ENCODE peak calls at places on chromosome 4, in eight cellular contexts. One of them, this sample, is unnamed.

GRCh38 chr4:2295535-2296442 is 33.9 kb upstream of the MXD4 start:
- DNase-seq in tibial nerve: no peak
- DNase-seq in body of pancreas: no peak
- DNase-seq in H54: no peak
- DNase-seq in A549: no peak
- DNase-seq in stomach: no peak
- DNase-seq in GM12878: no peak
- DNase-seq in uterus: no peak
- DNase-seq in this sample: no peak

GRCh38 chr4:99755223-99755944 is 61.2 kb upstream of the DAPP1 start:
- DNase-seq in tibial nerve: no peak
- DNase-seq in body of pancreas: no peak
- DNase-seq in H54: no peak
- DNase-seq in A549: no peak
- DNase-seq in stomach: no peak
- DNase-seq in GM12878: no peak
- DNase-seq in uterus: no peak
- DNase-seq in this sample: no peak

GRCh38 chr4:158168606-158169005 is 4.2 kb downstream of the GASK1B start:
- DNase-seq in tibial nerve: no peak
- DNase-seq in body of pancreas: no peak
- DNase-seq in H54: no peak
- DNase-seq in A549: no peak
- DNase-seq in stomach: no peak
- DNase-seq in GM12878: no peak
- DNase-seq in uterus: no peak
- DNase-seq in this sample: no peak

GRCh38 chr4:62914758-62915157 is 1494.5 kb downstream of the TECRL start:
- DNase-seq in tibial nerve: no peak
- DNase-seq in body of pancreas: no peak
- DNase-seq in H54: no peak
- DNase-seq in A549: no peak
- DNase-seq in stomach: no peak
- DNase-seq in GM12878: no peak
- DNase-seq in uterus: no peak
- DNase-seq in this sample: no peak

GRCh38 chr4:138765442-138765841 is 250.1 kb upstream of the NOCT start:
- DNase-seq in tibial nerve: no peak
- DNase-seq in body of pancreas: no peak
- DNase-seq in H54: no peak
- DNase-seq in A549: no peak
- DNase-seq in stomach: no peak
- DNase-seq in GM12878: no peak
- DNase-seq in uterus: no peak
- DNase-seq in this sample: no peak

GRCh38 chr4:126533176-126533575 is 1099.6 kb upstream of the INTU start:
- DNase-seq in tibial nerve: no peak
- DNase-seq in body of pancreas: no peak
- DNase-seq in H54: no peak
- DNase-seq in A549: no peak
- DNase-seq in stomach: no peak
- DNase-seq in GM12878: no peak
- DNase-seq in uterus: no peak
- DNase-seq in this sample: no peak

GRCh38 chr4:169397762-169398161 is 127.0 kb upstream of the SH3RF1 start:
- DNase-seq in tibial nerve: no peak
- DNase-seq in body of pancreas: no peak
- DNase-seq in H54: no peak
- DNase-seq in A549: no peak
- DNase-seq in stomach: no peak
- DNase-seq in GM12878: no peak
- DNase-seq in uterus: no peak
- DNase-seq in this sample: no peak

GRCh38 chr4:20356565-20356964 is 104.9 kb downstream of the SLIT2 start:
- DNase-seq in tibial nerve: no peak
- DNase-seq in body of pancreas: peak; percentile 9
- DNase-seq in H54: no peak
- DNase-seq in A549: no peak
- DNase-seq in stomach: no peak
- DNase-seq in GM12878: no peak
- DNase-seq in uterus: no peak
- DNase-seq in this sample: no peak

GRCh38 chr4:36551697-36552214 is 270.3 kb downstream of the DTHD1 start:
- DNase-seq in tibial nerve: no peak
- DNase-seq in body of pancreas: no peak
- DNase-seq in H54: no peak
- DNase-seq in A549: no peak
- DNase-seq in stomach: no peak
- DNase-seq in GM12878: peak; percentile 69
- DNase-seq in uterus: no peak
- DNase-seq in this sample: no peak

GRCh38 chr4:113141901-113142346 is 92.5 kb downstream of the ANK2 start:
- DNase-seq in tibial nerve: no peak
- DNase-seq in body of pancreas: no peak
- DNase-seq in H54: peak; percentile 1
- DNase-seq in A549: peak; percentile 30
- DNase-seq in stomach: no peak
- DNase-seq in GM12878: no peak
- DNase-seq in uterus: no peak
- DNase-seq in this sample: no peak

GRCh38 chr4:86543560-86544312 is 50.4 kb upstream of the PTPN13 start:
- DNase-seq in tibial nerve: no peak
- DNase-seq in body of pancreas: no peak
- DNase-seq in H54: no peak
- DNase-seq in A549: no peak
- DNase-seq in stomach: no peak
- DNase-seq in GM12878: no peak
- DNase-seq in uterus: no peak
- DNase-seq in this sample: no peak

GRCh38 chr4:165991325-165992180 is 118.5 kb downstream of the TLL1 start:
- DNase-seq in tibial nerve: no peak
- DNase-seq in body of pancreas: no peak
- DNase-seq in H54: no peak
- DNase-seq in A549: no peak
- DNase-seq in stomach: no peak
- DNase-seq in GM12878: no peak
- DNase-seq in uterus: no peak
- DNase-seq in this sample: no peak

GRCh38 chr4:83548151-83548905 is 12.4 kb downstream of the GPAT3 start:
- DNase-seq in tibial nerve: peak; percentile 26
- DNase-seq in body of pancreas: peak; percentile 80
- DNase-seq in H54: peak; percentile 37
- DNase-seq in A549: peak; percentile 96
- DNase-seq in stomach: peak; percentile 83
- DNase-seq in GM12878: peak; percentile 83
- DNase-seq in uterus: peak; percentile 17
- DNase-seq in this sample: peak; percentile 86

GRCh38 chr4:78551420-78552351 is at the start of gene ANXA3:
- DNase-seq in tibial nerve: no peak
- DNase-seq in body of pancreas: peak; percentile 61
- DNase-seq in H54: no peak
- DNase-seq in A549: no peak
- DNase-seq in stomach: peak; percentile 74
- DNase-seq in GM12878: no peak
- DNase-seq in uterus: no peak
- DNase-seq in this sample: peak; percentile 77

GRCh38 chr4:158799013-158799770 is 30.4 kb downstream of the FNIP2 start:
- DNase-seq in tibial nerve: no peak
- DNase-seq in body of pancreas: no peak
- DNase-seq in H54: no peak
- DNase-seq in A549: no peak
- DNase-seq in stomach: no peak
- DNase-seq in GM12878: no peak
- DNase-seq in uterus: no peak
- DNase-seq in this sample: no peak

GRCh38 chr4:67762091-67762490 is 7.9 kb upstream of the GNRHR start:
- DNase-seq in tibial nerve: no peak
- DNase-seq in body of pancreas: no peak
- DNase-seq in H54: no peak
- DNase-seq in A549: no peak
- DNase-seq in stomach: no peak
- DNase-seq in GM12878: peak; percentile 45
- DNase-seq in uterus: no peak
- DNase-seq in this sample: no peak

GRCh38 chr4:72974694-72975487 is 94.6 kb downstream of the COX18 start:
- DNase-seq in tibial nerve: no peak
- DNase-seq in body of pancreas: no peak
- DNase-seq in H54: no peak
- DNase-seq in A549: peak; percentile 55
- DNase-seq in stomach: no peak
- DNase-seq in GM12878: no peak
- DNase-seq in uterus: no peak
- DNase-seq in this sample: no peak

GRCh38 chr4:99712099-99712498 is 54.5 kb upstream of the C4orf54 start:
- DNase-seq in tibial nerve: no peak
- DNase-seq in body of pancreas: peak; percentile 44
- DNase-seq in H54: no peak
- DNase-seq in A549: no peak
- DNase-seq in stomach: no peak
- DNase-seq in GM12878: no peak
- DNase-seq in uterus: no peak
- DNase-seq in this sample: no peak

GRCh38 chr4:25628441-25628840 is 27.2 kb upstream of the SLC34A2 start:
- DNase-seq in tibial nerve: no peak
- DNase-seq in body of pancreas: no peak
- DNase-seq in H54: no peak
- DNase-seq in A549: no peak
- DNase-seq in stomach: no peak
- DNase-seq in GM12878: no peak
- DNase-seq in uterus: no peak
- DNase-seq in this sample: no peak

GRCh38 chr4:69321153-69321729 is 41.0 kb downstream of the UGT2B28 start:
- DNase-seq in tibial nerve: no peak
- DNase-seq in body of pancreas: peak; percentile 91
- DNase-seq in H54: no peak
- DNase-seq in A549: no peak
- DNase-seq in stomach: peak; percentile 85
- DNase-seq in GM12878: no peak
- DNase-seq in uterus: no peak
- DNase-seq in this sample: no peak

GRCh38 chr4:167688660-167689142 is 403.6 kb upstream of the ANXA10 start:
- DNase-seq in tibial nerve: no peak
- DNase-seq in body of pancreas: no peak
- DNase-seq in H54: no peak
- DNase-seq in A549: no peak
- DNase-seq in stomach: no peak
- DNase-seq in GM12878: no peak
- DNase-seq in uterus: no peak
- DNase-seq in this sample: no peak

GRCh38 chr4:140790765-140791164 is 34.6 kb upstream of the TBC1D9 start:
- DNase-seq in tibial nerve: peak; percentile 28
- DNase-seq in body of pancreas: peak; percentile 12
- DNase-seq in H54: peak; percentile 7
- DNase-seq in A549: no peak
- DNase-seq in stomach: no peak
- DNase-seq in GM12878: peak; percentile 86
- DNase-seq in uterus: no peak
- DNase-seq in this sample: peak; percentile 61

GRCh38 chr4:2333356-2333841 is 71.5 kb upstream of the MXD4 start:
- DNase-seq in tibial nerve: no peak
- DNase-seq in body of pancreas: no peak
- DNase-seq in H54: no peak
- DNase-seq in A549: no peak
- DNase-seq in stomach: peak; percentile 76
- DNase-seq in GM12878: peak; percentile 16
- DNase-seq in uterus: no peak
- DNase-seq in this sample: peak; percentile 81

GRCh38 chr4:20618010-20618409 is 82.2 kb upstream of the PACRGL start:
- DNase-seq in tibial nerve: peak; percentile 48
- DNase-seq in body of pancreas: peak; percentile 31
- DNase-seq in H54: no peak
- DNase-seq in A549: no peak
- DNase-seq in stomach: no peak
- DNase-seq in GM12878: no peak
- DNase-seq in uterus: peak; percentile 66
- DNase-seq in this sample: peak; percentile 45

GRCh38 chr4:65645185-65645584 is 25.1 kb downstream of the EPHA5 start:
- DNase-seq in tibial nerve: no peak
- DNase-seq in body of pancreas: no peak
- DNase-seq in H54: no peak
- DNase-seq in A549: peak; percentile 10
- DNase-seq in stomach: no peak
- DNase-seq in GM12878: no peak
- DNase-seq in uterus: no peak
- DNase-seq in this sample: no peak

GRCh38 chr4:1223841-1224809 is 24.8 kb downstream of the CTBP1 start:
- DNase-seq in tibial nerve: no peak
- DNase-seq in body of pancreas: no peak
- DNase-seq in H54: no peak
- DNase-seq in A549: no peak
- DNase-seq in stomach: no peak
- DNase-seq in GM12878: no peak
- DNase-seq in uterus: no peak
- DNase-seq in this sample: no peak
- TF ChIP-seq POLR2A in tibial nerve: no peak
- TF ChIP-seq POLR2A in body of pancreas: no peak
- TF ChIP-seq POLR2A in H54: no peak
- TF ChIP-seq POLR2A in A549: no peak
- TF ChIP-seq POLR2A in stomach: no peak
- TF ChIP-seq POLR2A in GM12878: peak; percentile 67
- TF ChIP-seq POLR2A in uterus: no peak
- TF ChIP-seq POLR2A in this sample: no peak

GRCh38 chr4:6695660-6696581 is 2.2 kb downstream of the S100P start:
- DNase-seq in tibial nerve: no peak
- DNase-seq in body of pancreas: no peak
- DNase-seq in H54: no peak
- DNase-seq in A549: peak; percentile 90
- DNase-seq in stomach: peak; percentile 83
- DNase-seq in GM12878: no peak
- DNase-seq in uterus: no peak
- DNase-seq in this sample: peak; percentile 71
- TF ChIP-seq POLR2A in tibial nerve: no peak
- TF ChIP-seq POLR2A in body of pancreas: no peak
- TF ChIP-seq POLR2A in H54: no peak
- TF ChIP-seq POLR2A in A549: no peak
- TF ChIP-seq POLR2A in stomach: no peak
- TF ChIP-seq POLR2A in GM12878: no peak
- TF ChIP-seq POLR2A in uterus: no peak
- TF ChIP-seq POLR2A in this sample: no peak

GRCh38 chr4:184807797-184808718 is 17.7 kb downstream of the ACSL1 start:
- DNase-seq in tibial nerve: no peak
- DNase-seq in body of pancreas: peak; percentile 31
- DNase-seq in H54: no peak
- DNase-seq in A549: no peak
- DNase-seq in stomach: peak; percentile 49
- DNase-seq in GM12878: no peak
- DNase-seq in uterus: no peak
- DNase-seq in this sample: no peak
- TF ChIP-seq POLR2A in tibial nerve: no peak
- TF ChIP-seq POLR2A in body of pancreas: no peak
- TF ChIP-seq POLR2A in H54: no peak
- TF ChIP-seq POLR2A in A549: no peak
- TF ChIP-seq POLR2A in stomach: no peak
- TF ChIP-seq POLR2A in GM12878: no peak
- TF ChIP-seq POLR2A in uterus: no peak
- TF ChIP-seq POLR2A in this sample: no peak

DNA sequence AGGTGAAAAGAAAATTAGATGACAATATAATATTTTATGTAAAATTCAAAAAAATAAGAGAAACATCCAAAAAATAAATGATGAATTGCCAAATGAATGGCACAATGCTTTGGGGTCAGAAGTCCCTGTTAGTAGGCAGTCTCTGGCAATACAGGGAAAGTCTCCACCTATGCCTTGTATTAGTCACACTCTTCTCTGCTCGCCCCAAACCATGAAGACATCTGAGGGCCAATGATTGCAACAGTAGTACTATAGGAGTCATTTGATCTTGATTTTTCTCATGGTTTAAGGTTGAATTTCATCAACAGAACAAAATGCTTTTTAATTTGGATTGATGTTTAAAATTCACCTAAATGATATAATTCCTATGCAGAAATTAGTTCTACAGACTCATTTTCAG is 3.9 kb upstream of the PRSS12 start:
- DNase-seq in tibial nerve: no peak
- DNase-seq in body of pancreas: no peak
- DNase-seq in H54: no peak
- DNase-seq in A549: no peak
- DNase-seq in stomach: no peak
- DNase-seq in GM12878: no peak
- DNase-seq in uterus: no peak
- DNase-seq in this sample: no peak
- TF ChIP-seq POLR2A in tibial nerve: no peak
- TF ChIP-seq POLR2A in body of pancreas: no peak
- TF ChIP-seq POLR2A in H54: no peak
- TF ChIP-seq POLR2A in A549: no peak
- TF ChIP-seq POLR2A in stomach: no peak
- TF ChIP-seq POLR2A in GM12878: no peak
- TF ChIP-seq POLR2A in uterus: no peak
- TF ChIP-seq POLR2A in this sample: no peak